ENCODE peak calls at places on chromosomes 11 and 22, in four cellular contexts. T, K, N and U are unnamed samples.

GRCh38 chr11:767238-767637 is 10.0 kb downstream of the GATD1 start:
- DNase-seq in N (no peak), K (no peak), T (no peak), U (no peak)

GRCh38 chr11:32173435-32173834 is 82.6 kb downstream of the RCN1 start:
- DNase-seq in N (peak; percentile 64), K (peak; percentile 23), T (peak; percentile 41), U (peak; percentile 13)

GRCh38 chr11:44057340-44057739 is 8.7 kb upstream of the ACCS start:
- DNase-seq in T (no peak), K (peak; percentile 12), N (no peak), U (no peak)

GRCh38 chr11:1882265-1883238 is 9.1 kb downstream of the PRR33 start:
- DNase-seq in N (peak; percentile 92), K (peak; percentile 64), T (peak; percentile 73), U (peak; percentile 81)

GRCh38 chr22:41092847-41093371 is 517 bp downstream of the EP300 start:
- DNase-seq in K (no peak), N (no peak), T (peak; percentile 29), U (peak; percentile 27)

GRCh38 chr11:121928597-121929580 is 187.1 kb downstream of the BLID start:
- DNase-seq in N (peak; percentile 69), K (no peak), T (no peak), U (no peak)

GRCh38 chr11:110069158-110069737 is 23.9 kb upstream of the ZC3H12C start:
- DNase-seq in K (peak; percentile 53), T (no peak), N (no peak), U (peak; percentile 70)

GRCh38 chr11:8832571-8833260 is 78.3 kb upstream of the AKIP1 start:
- DNase-seq in K (no peak), N (no peak), T (no peak), U (no peak)

GRCh38 chr22:41499624-41500280 is 30.8 kb downstream of the ACO2 start:
- DNase-seq in N (no peak), K (no peak), T (no peak), U (no peak)

GRCh38 chr11:121437686-121438078 is 14.4 kb upstream of the SORL1 start:
- DNase-seq in K (no peak), N (no peak), T (no peak), U (no peak)

GRCh38 chr11:32072872-32073661 is 17.8 kb upstream of the RCN1 start:
- DNase-seq in N (no peak), T (no peak), K (no peak), U (no peak)

GRCh38 chr11:1455032-1455762 is 31.4 kb downstream of the MOB2 start:
- DNase-seq in T (no peak), N (no peak), K (no peak), U (no peak)

GRCh38 chr11:1771700-1772099 is 8.0 kb upstream of the CTSD start:
- DNase-seq in K (no peak), T (peak; percentile 64), N (no peak), U (no peak)

GRCh38 chr11:6601041-6601461 is 2.4 kb downstream of the RRP8 start:
- DNase-seq in T (no peak), N (no peak), K (no peak), U (no peak)

GRCh38 chr11:107751082-107751481 is 39.2 kb upstream of the SLN start:
- DNase-seq in T (no peak), K (no peak), N (no peak), U (no peak)

GRCh38 chr11:59859695-59860094 is 6.6 kb downstream of the TCN1 start:
- DNase-seq in K (no peak), N (no peak), T (no peak), U (no peak)

GRCh38 chr11:71933141-71933933 is 4.5 kb downstream of the RNF121 start:
- DNase-seq in K (no peak), T (no peak), N (no peak), U (no peak)

GRCh38 chr11:73680687-73681086 is 34.3 kb downstream of the PLEKHB1 start:
- DNase-seq in K (no peak), N (no peak), T (no peak), U (no peak)

GRCh38 chr11:26297179-26297970 is 34.6 kb upstream of the ANO3 start:
- DNase-seq in N (no peak), K (no peak), T (peak; percentile 77), U (no peak)

GRCh38 chr11:16806791-16807190 is 68.3 kb downstream of the C11orf58 start:
- DNase-seq in T (no peak), N (no peak), K (no peak), U (no peak)

GRCh38 chr11:63274776-63275175 is 31.4 kb upstream of the SLC22A25 start:
- DNase-seq in T (peak; percentile 35), N (no peak), K (no peak), U (no peak)

GRCh38 chr11:9688716-9689511 is 25.0 kb downstream of the SWAP70 start:
- DNase-seq in K (no peak), T (no peak), N (no peak), U (no peak)

GRCh38 chr11:11296434-11296833 is 56.6 kb downstream of the CSNK2A3 start:
- DNase-seq in N (no peak), K (no peak), T (no peak), U (no peak)

GRCh38 chr22:25645964-25646363 is 81.5 kb downstream of the GRK3 start:
- DNase-seq in T (no peak), N (no peak), K (no peak), U (no peak)

GRCh38 chr11:97621282-97621681 is 1231.5 kb downstream of the JRKL start:
- DNase-seq in N (no peak), T (no peak), K (no peak), U (no peak)

GRCh38 chr22:24499706-24500105 is 4.6 kb downstream of the UPB1 start:
- DNase-seq in K (no peak), T (no peak), N (no peak), U (no peak)

GRCh38 chr11:105935791-105936190 is 86.2 kb downstream of the MSANTD4 start:
- DNase-seq in N (no peak), T (no peak), K (no peak), U (no peak)

GRCh38 chr22:27867958-27868737 is 50.9 kb downstream of the PITPNB start:
- DNase-seq in N (no peak), K (no peak), T (no peak), U (no peak)

GRCh38 chr11:35619754-35620640 is 1.7 kb downstream of the FJX1 start:
- DNase-seq in K (no peak), N (no peak), T (peak; percentile 18), U (no peak)

GRCh38 chr11:63490551-63491239 is at the start of gene PLAAT5:
- DNase-seq in N (peak; percentile 81), K (no peak), T (no peak), U (no peak)

GRCh38 chr11:118657238-118657637 is 22.2 kb downstream of the TREH start:
- DNase-seq in N (no peak), K (no peak), T (no peak), U (no peak)

GRCh38 chr11:32586576-32587190 is 3.1 kb downstream of the EIF3M start:
- DNase-seq in K (no peak), N (no peak), T (peak; percentile 66), U (no peak)

GRCh38 chr11:30683176-30683575 is 97.0 kb upstream of the MPPED2 start:
- DNase-seq in K (no peak), N (no peak), T (no peak), U (no peak)

GRCh38 chr11:61897387-61898246 is 6.3 kb upstream of the FADS3 start:
- DNase-seq in T (peak; percentile 72), N (peak; percentile 87), K (peak; percentile 62), U (peak; percentile 20)

GRCh38 chr11:7534030-7534378 is 20.2 kb downstream of the PPFIBP2 start:
- DNase-seq in T (no peak), N (no peak), K (no peak), U (no peak)

GRCh38 chr22:23911318-23911980 is 17.3 kb downstream of the MIF start:
- DNase-seq in N (no peak), T (no peak), K (no peak), U (no peak)

DNA sequence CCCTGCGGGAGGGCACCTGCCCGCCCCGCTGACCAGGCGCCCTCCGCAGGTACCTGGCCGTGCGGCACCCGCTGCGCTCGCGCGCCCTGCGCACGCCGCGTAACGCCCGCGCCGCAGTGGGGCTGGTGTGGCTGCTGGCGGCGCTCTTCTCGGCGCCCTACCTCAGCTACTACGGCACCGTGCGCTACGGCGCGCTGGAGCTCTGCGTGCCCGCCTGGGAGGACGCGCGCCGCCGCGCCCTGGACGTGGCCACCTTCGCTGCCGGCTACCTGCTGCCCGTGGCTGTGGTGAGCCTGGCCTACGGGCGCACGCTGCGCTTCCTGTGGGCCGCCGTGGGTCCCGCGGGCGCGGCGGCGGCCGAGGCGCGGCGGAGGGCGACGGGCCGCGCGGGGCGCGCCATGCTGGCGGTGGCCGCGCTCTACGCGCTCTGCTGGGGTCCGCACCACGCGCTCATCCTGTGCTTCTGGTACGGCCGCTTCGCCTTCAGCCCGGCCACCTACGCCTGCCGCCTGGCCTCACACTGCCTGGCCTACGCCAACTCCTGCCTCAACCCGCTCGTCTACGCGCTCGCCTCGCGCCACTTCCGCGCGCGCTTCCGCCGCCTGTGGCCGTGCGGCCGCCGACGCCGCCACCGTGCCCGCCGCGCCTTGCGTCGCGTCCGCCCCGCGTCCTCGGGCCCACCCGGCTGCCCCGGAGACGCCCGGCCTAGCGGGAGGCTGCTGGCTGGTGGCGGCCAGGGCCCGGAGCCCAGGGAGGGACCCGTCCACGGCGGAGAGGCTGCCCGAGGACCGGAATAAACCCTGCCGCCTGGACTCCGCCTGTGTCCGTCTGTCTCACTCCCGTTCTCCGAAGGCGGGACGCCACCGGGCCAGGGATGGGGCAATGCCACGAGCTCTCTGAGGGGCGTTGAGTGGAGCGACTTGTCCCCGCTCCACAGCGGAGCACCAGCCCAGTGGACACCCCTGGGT is 1.8 kb downstream of the GALR3 start:
- DNase-seq in K (no peak), N (peak; percentile 54), T (no peak), U (no peak)
- TF ChIP-seq CTCF in K (no peak), N (no peak), T (no peak), U (no peak)

DNA sequence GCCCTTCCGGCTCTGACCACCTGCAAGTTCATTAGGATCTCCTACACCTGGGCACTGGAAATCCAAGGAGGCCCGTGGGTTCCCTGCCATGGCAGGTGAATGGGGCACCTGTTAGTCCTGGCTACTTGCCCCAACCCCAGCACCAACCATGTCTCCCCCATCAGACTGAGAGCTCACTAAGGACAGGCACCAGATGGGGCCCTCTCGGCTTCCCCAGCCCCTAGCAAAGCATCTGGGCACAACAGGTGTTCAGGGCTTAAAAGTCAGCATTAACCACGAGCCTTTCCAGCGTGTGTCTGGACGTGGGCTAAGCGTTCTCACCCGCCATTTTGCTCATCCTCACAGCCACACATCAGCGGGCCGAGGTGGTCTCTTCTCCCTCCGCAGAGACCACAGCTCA is 2.2 kb downstream of the SULT4A1 start:
- DNase-seq in T (no peak), K (no peak), N (peak; percentile 21), U (no peak)
- H3K4me1 ChIP-seq in T (no peaks in the 10 kb centered on the region), K (no peaks in the 10 kb centered on the region), N (no peaks in the 10 kb centered on the region), U (no peaks in the 10 kb centered on the region)

GRCh38 chr11:130744804-130745203 is 171.5 kb downstream of the SNX19 start:
- DNase-seq in N (no peak), T (no peak), K (no peak), U (no peak)
- H3K27ac ChIP-seq in N (no peak overlapping the region), T (no peak overlapping the region), K (no peak overlapping the region), U (no peak overlapping the region)

GRCh38 chr22:37731804-37732471 is 35.1 kb downstream of the TRIOBP start:
- DNase-seq in K (no peak), N (no peak), T (peak; percentile 84), U (no peak)
- TF ChIP-seq CTCF in K (no peak), N (no peak), T (no peak), U (no peak)

DNA sequence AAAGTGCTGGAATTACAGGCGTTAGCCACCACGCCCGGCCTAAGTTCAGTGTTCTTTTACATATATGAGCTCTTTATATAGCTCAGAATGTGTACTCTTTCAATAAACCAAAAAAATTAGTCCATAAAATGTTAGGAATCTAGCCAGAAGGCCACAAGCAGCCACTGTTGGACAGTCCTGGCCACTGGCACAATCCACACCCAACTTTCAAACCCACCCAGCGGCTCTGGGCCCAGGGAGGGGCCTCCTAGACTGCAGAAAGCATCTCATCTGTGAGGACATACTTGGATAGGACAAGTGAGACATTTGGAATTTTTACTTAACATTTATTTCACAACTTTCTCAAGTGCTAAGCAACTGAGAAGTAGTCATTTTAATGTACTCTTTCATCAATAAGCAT is 6.4 kb downstream of the PACSIN2 start:
- DNase-seq in T (no peak), N (no peak), K (peak; percentile 65), U (no peak)
- H3K4me1 ChIP-seq in T (peaks cover 86% of the 10 kb centered on the region), N (peaks cover 18% of the 10 kb centered on the region), K (no peaks in the 10 kb centered on the region), U (peaks cover 21% of the 10 kb centered on the region)